ENCODE peak calls at places on chromosomes 3 and 15, in five cellular contexts. One of them, this sample, is unnamed.
A peak's percentile ranks its signal among the peaks of the same experiment; 100 is the strongest.

GRCh38 chr3:4776980-4777581 is 202.2 kb upstream of the BHLHE40 start:
- DNase-seq in activated CD8-positive, alpha-beta memory T cell treated with anti-CD3 and anti-CD28 coated beads for 1 hour: no peak
- DNase-seq in AG09319: peak; percentile 8
- DNase-seq in GM03348: peak; percentile 37
- DNase-seq in stimulated activated CD4-positive, alpha-beta T cell treated with anti-CD3 and anti-CD28 coated beads, TNF-alpha, amount 100 ng/mL, for 4 hours: no peak
- DNase-seq in this sample: no peak

GRCh38 chr3:110526732-110527727 is 544.6 kb upstream of the NECTIN3 start:
- DNase-seq in AG09319: no peak
- DNase-seq in stimulated activated CD4-positive, alpha-beta T cell treated with anti-CD3 and anti-CD28 coated beads, TNF-alpha, amount 100 ng/mL, for 4 hours: no peak
- DNase-seq in activated CD8-positive, alpha-beta memory T cell treated with anti-CD3 and anti-CD28 coated beads for 1 hour: no peak
- DNase-seq in GM03348: peak; percentile 68
- DNase-seq in this sample: no peak

GRCh38 chr3:12556243-12556722 is 604 bp upstream of the MKRN2 start:
- DNase-seq in activated CD8-positive, alpha-beta memory T cell treated with anti-CD3 and anti-CD28 coated beads for 1 hour: no peak
- DNase-seq in AG09319: no peak
- DNase-seq in stimulated activated CD4-positive, alpha-beta T cell treated with anti-CD3 and anti-CD28 coated beads, TNF-alpha, amount 100 ng/mL, for 4 hours: no peak
- DNase-seq in GM03348: no peak
- DNase-seq in this sample: no peak

GRCh38 chr3:158768881-158769518 is 32.9 kb upstream of the MFSD1 start:
- DNase-seq in GM03348: peak; percentile 88
- DNase-seq in AG09319: peak; percentile 81
- DNase-seq in stimulated activated CD4-positive, alpha-beta T cell treated with anti-CD3 and anti-CD28 coated beads, TNF-alpha, amount 100 ng/mL, for 4 hours: no peak
- DNase-seq in activated CD8-positive, alpha-beta memory T cell treated with anti-CD3 and anti-CD28 coated beads for 1 hour: no peak
- DNase-seq in this sample: no peak

GRCh38 chr3:127211118-127212060 is 18.5 kb downstream of the PRR23E start:
- DNase-seq in stimulated activated CD4-positive, alpha-beta T cell treated with anti-CD3 and anti-CD28 coated beads, TNF-alpha, amount 100 ng/mL, for 4 hours: no peak
- DNase-seq in GM03348: peak; percentile 3
- DNase-seq in activated CD8-positive, alpha-beta memory T cell treated with anti-CD3 and anti-CD28 coated beads for 1 hour: no peak
- DNase-seq in AG09319: no peak
- DNase-seq in this sample: no peak

GRCh38 chr3:4493931-4494806 is 1.0 kb downstream of the ITPR1 start:
- DNase-seq in AG09319: no peak
- DNase-seq in activated CD8-positive, alpha-beta memory T cell treated with anti-CD3 and anti-CD28 coated beads for 1 hour: no peak
- DNase-seq in GM03348: peak; percentile 47
- DNase-seq in stimulated activated CD4-positive, alpha-beta T cell treated with anti-CD3 and anti-CD28 coated beads, TNF-alpha, amount 100 ng/mL, for 4 hours: no peak
- DNase-seq in this sample: peak; percentile 13

GRCh38 chr15:82919231-82919886 is 33.2 kb downstream of the HOMER2 start:
- DNase-seq in activated CD8-positive, alpha-beta memory T cell treated with anti-CD3 and anti-CD28 coated beads for 1 hour: no peak
- DNase-seq in AG09319: no peak
- DNase-seq in GM03348: no peak
- DNase-seq in stimulated activated CD4-positive, alpha-beta T cell treated with anti-CD3 and anti-CD28 coated beads, TNF-alpha, amount 100 ng/mL, for 4 hours: no peak
- DNase-seq in this sample: no peak

GRCh38 chr15:52337198-52337853 is 41.7 kb upstream of the MYO5C start:
- DNase-seq in stimulated activated CD4-positive, alpha-beta T cell treated with anti-CD3 and anti-CD28 coated beads, TNF-alpha, amount 100 ng/mL, for 4 hours: no peak
- DNase-seq in activated CD8-positive, alpha-beta memory T cell treated with anti-CD3 and anti-CD28 coated beads for 1 hour: no peak
- DNase-seq in GM03348: peak; percentile 55
- DNase-seq in AG09319: no peak
- DNase-seq in this sample: no peak

GRCh38 chr15:96037584-96037983 is 292.9 kb upstream of the NR2F2 start:
- DNase-seq in stimulated activated CD4-positive, alpha-beta T cell treated with anti-CD3 and anti-CD28 coated beads, TNF-alpha, amount 100 ng/mL, for 4 hours: no peak
- DNase-seq in activated CD8-positive, alpha-beta memory T cell treated with anti-CD3 and anti-CD28 coated beads for 1 hour: no peak
- DNase-seq in GM03348: no peak
- DNase-seq in AG09319: no peak
- DNase-seq in this sample: no peak

GRCh38 chr3:186442162-186442561 is 80.1 kb upstream of the DGKG start:
- DNase-seq in AG09319: no peak
- DNase-seq in activated CD8-positive, alpha-beta memory T cell treated with anti-CD3 and anti-CD28 coated beads for 1 hour: no peak
- DNase-seq in GM03348: no peak
- DNase-seq in stimulated activated CD4-positive, alpha-beta T cell treated with anti-CD3 and anti-CD28 coated beads, TNF-alpha, amount 100 ng/mL, for 4 hours: no peak
- DNase-seq in this sample: no peak